ENCODE peak calls at places on chromosomes 4 and X, in nine cellular contexts. J is Panc1, F is GM23248, D is body of pancreas, M is heart right ventricle, K is tibial artery, Q is psoas muscle, X is right lobe of liver, A is hepatocyte. S is an unnamed sample. For H3K4me1, the result is how much of the 10 kb centered on the place peaks cover.

GRCh38 chr4:175459571-175459970 is 352.5 kb downstream of the GPM6A start:
- DNase-seq in J (no peak), F (peak), D (no peak), M (no peak), K (no peak), Q (no peak), X (no peak), A (no peak), S (no peak)

GRCh38 chr4:129326810-129327209 is 230.9 kb downstream of the C4orf33 start:
- DNase-seq in J (no peak), F (no peak), D (no peak), M (no peak), K (no peak), Q (no peak), X (no peak), A (no peak), S (no peak)

GRCh38 chr4:182354867-182355266 is 111.7 kb downstream of the TENM3 start:
- DNase-seq in J (no peak), F (no peak), D (no peak), M (no peak), K (no peak), Q (no peak), X (no peak), A (no peak), S (no peak)

GRCh38 chr4:103915224-103915869 is 195.6 kb upstream of the TACR3 start:
- DNase-seq in J (no peak), F (peak), D (no peak), M (no peak), K (no peak), Q (no peak), X (no peak), A (peak), S (no peak)

GRCh38 chr4:118954246-118954645 is 65.6 kb downstream of the SYNPO2 start:
- DNase-seq in J (no peak), F (peak), D (no peak), M (no peak), K (no peak), Q (no peak), X (no peak), A (no peak), S (no peak)

GRCh38 chr4:176793060-176793605 is 411 bp upstream of the VEGFC start:
- DNase-seq in J (no peak), F (no peak), D (peak), M (no peak), K (no peak), Q (no peak), X (no peak), A (no peak), S (no peak)

GRCh38 chrX:106615041-106615440 is 3.3 kb downstream of the RADX start:
- DNase-seq in J (no peak), F (no peak), D (no peak), M (no peak), K (no peak), Q (no peak), X (no peak), A (no peak), S (no peak)

GRCh38 chrX:130028196-130028595 is 45.8 kb downstream of the BCORL1 start:
- DNase-seq in J (peak), F (peak), D (peak), M (peak), K (peak), Q (peak), X (no peak), A (peak), S (no peak)

GRCh38 chr4:124890522-124890921 is 178.0 kb upstream of the ANKRD50 start:
- DNase-seq in J (no peak), F (peak), D (no peak), M (no peak), K (no peak), Q (no peak), X (no peak), A (no peak), S (no peak)

GRCh38 chr4:8303485-8304281 is 34.1 kb downstream of the HTRA3 start:
- DNase-seq in J (peak), F (peak), D (no peak), M (no peak), K (no peak), Q (no peak), X (peak), A (peak), S (peak)

GRCh38 chr4:102867278-102868152 is 1.3 kb upstream of the CISD2 start:
- DNase-seq in J (no peak), F (no peak), D (no peak), M (no peak), K (no peak), Q (no peak), X (no peak), A (no peak), S (no peak)

GRCh38 chr4:69056921-69057562 is 39.2 kb upstream of the UGT2B7 start:
- DNase-seq in J (no peak), F (no peak), D (no peak), M (no peak), K (no peak), Q (no peak), X (no peak), A (no peak), S (no peak)

GRCh38 chr4:69057620-69058409 is 38.5 kb upstream of the UGT2B7 start:
- DNase-seq in J (no peak), F (no peak), D (peak), M (no peak), K (no peak), Q (no peak), X (no peak), A (peak), S (no peak)

GRCh38 chr4:69054578-69055200 is 41.6 kb upstream of the UGT2B7 start:
- DNase-seq in J (peak), F (peak), D (no peak), M (no peak), K (no peak), Q (no peak), X (no peak), A (peak), S (no peak)

GRCh38 chr4:69060651-69061308 is 35.5 kb upstream of the UGT2B7 start:
- DNase-seq in J (no peak), F (no peak), D (no peak), M (no peak), K (no peak), Q (no peak), X (peak), A (no peak), S (no peak)

GRCh38 chr4:69058410-69059059 is 37.7 kb upstream of the UGT2B7 start:
- DNase-seq in J (no peak), F (no peak), D (no peak), M (no peak), K (no peak), Q (no peak), X (peak), A (no peak), S (no peak)
- H3K27ac ChIP-seq in J (no peak), F (no peak), D (peak), M (no peak), K (no peak), Q (no peak), X (peak), A (peak), S (no peak)

GRCh38 chr4:173169428-173170209 is 1.0 kb downstream of the GALNT7 start:
- DNase-seq in J (no peak), F (peak), D (peak), M (peak), K (peak), Q (peak), X (peak), A (peak), S (peak)
- H3K4me1 ChIP-seq in J (under half), F (under half), D (under half), M (under half), K (under half), Q (under half), X (under half), A (under half), S (under half)

GRCh38 chr4:2812600-2812932 is 19.7 kb downstream of the SH3BP2 start:
- DNase-seq in J (no peak), F (peak), D (no peak), M (no peak), K (no peak), Q (no peak), X (no peak), A (no peak), S (no peak)
- H3K27ac ChIP-seq in J (peak), F (peak), D (peak), M (peak), K (no peak), Q (peak), X (peak), A (peak), S (no peak)

GRCh38 chr4:71604785-71605184 is 179.1 kb downstream of the GC start:
- DNase-seq in J (no peak), F (no peak), D (no peak), M (no peak), K (no peak), Q (no peak), X (no peak), A (no peak), S (no peak)
- H3K4me1 ChIP-seq in J (under half), F (under half), D (under half), M (under half), K (under half), Q (under half), X (under half), A (under half), S (under half)

DNA sequence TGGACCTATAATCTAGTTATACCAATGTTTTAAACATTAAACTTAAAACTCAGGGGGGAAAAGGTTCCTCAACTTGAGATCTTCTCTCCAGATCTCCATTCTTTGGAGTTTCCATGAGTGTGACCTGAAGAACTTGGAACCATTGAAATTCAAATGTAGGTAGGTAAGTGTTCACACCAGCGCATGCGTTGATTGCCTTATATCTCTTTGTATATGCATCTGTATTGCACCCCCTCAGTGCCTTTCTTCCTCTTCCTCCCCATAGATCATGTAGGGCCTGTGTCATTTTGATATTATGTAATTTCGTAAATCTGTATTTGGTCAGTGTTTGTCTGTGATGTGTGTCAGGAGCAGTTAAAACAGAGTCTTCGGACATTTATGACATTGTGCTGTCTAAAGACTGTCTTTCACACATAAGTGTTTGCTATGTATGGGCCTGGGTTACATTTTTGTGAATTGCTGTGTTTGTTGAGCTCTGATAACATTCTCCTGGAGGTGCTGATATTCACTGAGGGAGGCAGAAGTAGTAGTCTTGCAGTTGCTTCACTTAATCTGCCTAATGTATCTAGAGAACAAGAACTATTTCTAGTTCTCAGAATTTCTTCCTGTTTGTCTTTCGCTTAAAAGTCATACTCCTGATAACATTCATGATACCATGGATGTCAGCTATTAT is 126.3 kb downstream of the RAP1GDS1 start:
- DNase-seq in J (no peak), F (no peak), D (no peak), M (no peak), K (no peak), Q (no peak), X (no peak), A (no peak), S (no peak)
- H3K27ac ChIP-seq in J (no peak), F (no peak), D (no peak), M (no peak), K (no peak), Q (no peak), X (no peak), A (no peak), S (no peak)

GRCh38 chr4:38684951-38685350 is 21.0 kb downstream of the KLF3 start:
- DNase-seq in J (no peak), F (no peak), D (no peak), M (no peak), K (no peak), Q (no peak), X (no peak), A (no peak), S (no peak)
- H3K4me1 ChIP-seq in J (under half), F (under half), D (under half), M (under half), K (under half), Q (under half), X (under half), A (under half), S (under half)

DNA sequence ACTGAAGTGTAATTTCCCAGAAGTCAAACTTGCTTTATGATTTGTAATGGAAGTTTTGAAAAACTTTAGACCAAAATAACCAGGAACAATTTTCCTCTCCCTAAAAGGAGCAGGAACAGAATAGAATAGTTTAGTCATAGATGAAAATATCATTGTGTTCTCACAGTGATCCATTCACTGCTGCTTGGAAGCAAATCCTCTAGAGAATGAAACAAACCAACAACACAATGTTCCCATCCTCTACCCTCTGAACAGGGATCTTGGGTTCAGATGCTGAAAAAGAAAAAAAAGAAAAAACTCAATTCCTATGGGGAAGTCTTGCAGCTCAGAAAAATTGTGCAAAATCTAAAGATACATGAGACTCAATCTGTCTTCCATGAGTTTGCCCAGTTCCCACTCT is 12.2 kb downstream of the DSPP start:
- DNase-seq in J (no peak), F (no peak), D (no peak), M (no peak), K (no peak), Q (no peak), X (no peak), A (no peak), S (no peak)
- H3K27ac ChIP-seq in J (no peak), F (no peak), D (no peak), M (peak), K (peak), Q (no peak), X (no peak), A (no peak), S (peak)

DNA sequence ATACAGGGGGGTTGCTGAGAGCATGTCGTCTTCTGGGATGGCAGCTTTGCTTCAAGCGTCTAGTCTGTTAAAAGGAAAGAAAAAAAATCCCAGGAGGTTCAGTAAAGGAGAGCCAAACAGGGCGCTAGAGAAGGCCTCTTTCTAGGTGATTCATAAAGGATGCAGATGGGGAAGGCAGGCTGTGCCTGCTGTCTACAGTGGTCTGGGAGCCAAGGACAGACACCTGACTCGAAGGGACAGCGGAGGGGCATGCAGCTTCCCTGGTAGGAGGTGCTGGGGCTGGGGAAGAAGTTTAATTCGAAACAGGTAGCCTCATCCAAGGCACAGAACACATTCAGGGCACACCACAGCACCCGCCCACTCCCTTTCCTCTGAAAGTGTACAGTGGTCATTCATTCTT is 19.9 kb downstream of the BCOR start:
- DNase-seq in J (no peak), F (no peak), D (no peak), M (no peak), K (no peak), Q (no peak), X (no peak), A (no peak), S (no peak)
- H3K4me1 ChIP-seq in J (under half), F (under half), D (under half), M (under half), K (under half), Q (under half), X (under half), A (under half), S (under half)

GRCh38 chr4:1250527-1250812 is 1.5 kb upstream of the CTBP1 start:
- DNase-seq in J (no peak), F (no peak), D (no peak), M (no peak), K (no peak), Q (peak), X (no peak), A (no peak), S (peak)
- H3K27ac ChIP-seq in J (no peak), F (peak), D (peak), M (peak), K (no peak), Q (peak), X (no peak), A (no peak), S (no peak)

GRCh38 chrX:41085105-41085882 is at the start of gene USP9X:
- DNase-seq in J (peak), F (peak), D (peak), M (peak), K (peak), Q (peak), X (peak), A (peak), S (peak)

GRCh38 chrX:41086627-41086932 is 1.3 kb downstream of the USP9X start:
- DNase-seq in J (no peak), F (no peak), D (no peak), M (no peak), K (no peak), Q (no peak), X (no peak), A (no peak), S (no peak)

GRCh38 chrX:41087219-41087618 is 2.0 kb downstream of the USP9X start:
- DNase-seq in J (no peak), F (no peak), D (no peak), M (no peak), K (no peak), Q (no peak), X (no peak), A (no peak), S (no peak)

GRCh38 chrX:41084360-41085104 is 713 bp upstream of the USP9X start:
- DNase-seq in J (peak), F (peak), D (peak), M (peak), K (peak), Q (peak), X (peak), A (peak), S (peak)

DNA sequence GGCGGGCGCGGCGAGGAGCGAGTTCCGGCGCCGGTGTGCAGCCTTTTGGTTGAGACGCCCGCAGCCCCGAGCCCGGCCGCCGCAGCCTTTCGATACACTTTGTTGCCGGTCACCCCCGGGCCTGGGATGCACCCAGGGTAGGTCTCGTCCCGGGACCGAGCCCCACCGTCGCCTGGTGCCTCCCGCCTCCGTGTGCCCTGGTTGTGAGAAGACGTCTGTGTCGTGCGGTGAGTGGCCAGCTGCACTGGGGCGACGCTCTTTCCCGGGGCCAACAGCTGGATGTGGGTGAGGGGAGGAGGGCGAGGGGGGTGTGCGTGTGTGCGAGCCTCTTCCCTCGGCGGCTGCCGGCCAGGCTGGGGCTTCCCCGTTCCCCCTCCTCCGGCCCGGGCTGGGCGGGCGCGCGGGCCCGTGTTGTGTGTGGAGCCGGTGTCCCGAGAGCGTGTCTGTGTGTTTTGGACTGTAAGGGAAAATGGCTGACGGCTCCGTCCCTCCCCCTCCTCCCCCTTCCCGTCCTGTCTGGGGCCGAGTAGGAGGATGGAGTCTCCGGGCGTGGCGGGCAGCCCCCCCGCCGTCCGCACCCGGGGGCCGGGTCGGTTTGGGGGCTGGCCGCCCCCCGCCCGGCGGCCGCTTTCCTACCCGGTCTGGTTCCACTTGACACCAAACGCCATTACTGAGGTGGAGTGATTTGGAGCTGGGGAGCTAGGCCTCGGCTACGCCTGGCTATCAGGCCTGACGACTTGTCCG is 810 bp downstream of the USP9X start:
- DNase-seq in J (no peak), F (peak), D (peak), M (peak), K (peak), Q (peak), X (peak), A (peak), S (peak)
- H3K4me1 ChIP-seq in J (under half), F (under half), D (under half), M (under half), K (under half), Q (under half), X (under half), A (under half), S (under half)